ENCODE peak calls at places on chromosome 16, in seven cellular contexts. T, O, D, E, G, P and S are unnamed samples.

GRCh38 chr16:17134586-17134985 is 336.2 kb downstream of the XYLT1 start:
- DNase-seq in G (peak; percentile 83), P (no peak), O (no peak), E (no peak), T (no peak), D (no peak), S (no peak)

GRCh38 chr16:68298907-68299515 is 11.7 kb downstream of the SLC7A6OS start:
- DNase-seq in P (no peak), E (peak; percentile 7), D (no peak), G (no peak), O (peak; percentile 90), T (no peak), S (no peak)

GRCh38 chr16:22297871-22298733 is 893 bp downstream of the POLR3E start:
- DNase-seq in D (peak; percentile 65), T (peak; percentile 92), P (peak; percentile 74), E (peak; percentile 70), G (peak; percentile 77), O (no peak), S (peak; percentile 92)

GRCh38 chr16:13634921-13635320 is 285.0 kb upstream of the ERCC4 start:
- DNase-seq in D (no peak), T (no peak), O (no peak), G (no peak), P (no peak), E (no peak), S (no peak)

GRCh38 chr16:82016268-82016667 is 5.0 kb upstream of the SDR42E1 start:
- DNase-seq in E (no peak), T (peak; percentile 42), G (no peak), O (no peak), D (no peak), P (no peak), S (peak; percentile 71)

GRCh38 chr16:69890114-69890890 is 60.8 kb upstream of the CLEC18A start:
- DNase-seq in O (peak; percentile 89), T (no peak), E (peak; percentile 95), G (no peak), P (no peak), D (peak; percentile 77), S (no peak)

GRCh38 chr16:83727018-83727417 is 80.8 kb upstream of the HSBP1 start:
- DNase-seq in O (no peak), G (no peak), E (no peak), D (no peak), T (peak; percentile 97), P (peak; percentile 97), S (peak; percentile 95)

GRCh38 chr16:894841-895240 is 75.9 kb downstream of the LMF1 start:
- DNase-seq in E (no peak), P (no peak), G (no peak), O (no peak), D (no peak), T (no peak), S (no peak)

GRCh38 chr16:53744449-53744848 is 40.5 kb downstream of the FTO start:
- DNase-seq in O (no peak), D (peak; percentile 31), P (no peak), G (peak; percentile 22), T (peak; percentile 24), E (no peak), S (no peak)